ENCODE peak calls at places on chromosomes 1 and 21, in four cellular contexts. One of them, this sample, is unnamed.

GRCh38 chr1:41513388-41513745 is 28.9 kb upstream of the EDN2 start:
- DNase-seq in NCI-H774: no peak
- DNase-seq in GM10248: no peak
- DNase-seq in MCF 10A: no peak
- DNase-seq in this sample: peak

GRCh38 chr1:20426923-20427322 is 59.1 kb downstream of the CAMK2N1 start:
- DNase-seq in NCI-H774: no peak
- DNase-seq in MCF 10A: peak
- DNase-seq in GM10248: no peak
- DNase-seq in this sample: no peak

GRCh38 chr1:94092210-94092613 is 28.7 kb downstream of the ABCA4 start:
- DNase-seq in GM10248: no peak
- DNase-seq in MCF 10A: no peak
- DNase-seq in NCI-H774: no peak
- DNase-seq in this sample: no peak

GRCh38 chr21:38244885-38245869 is 11.6 kb upstream of the KCNJ15 start:
- DNase-seq in GM10248: peak
- DNase-seq in NCI-H774: no peak
- DNase-seq in MCF 10A: peak
- DNase-seq in this sample: no peak

GRCh38 chr1:162189345-162189744 is 119.9 kb downstream of the NOS1AP start:
- DNase-seq in MCF 10A: no peak
- DNase-seq in NCI-H774: no peak
- DNase-seq in GM10248: no peak
- DNase-seq in this sample: no peak

GRCh38 chr1:168180148-168180524 is 1.4 kb downstream of the TIPRL start:
- DNase-seq in MCF 10A: no peak
- DNase-seq in GM10248: no peak
- DNase-seq in NCI-H774: no peak
- DNase-seq in this sample: no peak

GRCh38 chr1:168085401-168085872 is 51.3 kb downstream of the GPR161 start:
- DNase-seq in GM10248: peak
- DNase-seq in MCF 10A: no peak
- DNase-seq in NCI-H774: no peak
- DNase-seq in this sample: no peak

GRCh38 chr21:46118871-46119564 is 21.1 kb downstream of the COL6A2 start:
- DNase-seq in MCF 10A: no peak
- DNase-seq in GM10248: no peak
- DNase-seq in NCI-H774: no peak
- DNase-seq in this sample: peak